ENCODE peak calls at places on chromosomes 3 and 15, in six cellular contexts. B, S, A, W, Z and N are unnamed samples.

GRCh38 chr3:50166309-50167019 is 11.3 kb downstream of the SEMA3F start:
- DNase-seq in S (no peak), W (no peak), A (no peak), B (no peak), Z (no peak), N (no peak)

GRCh38 chr15:83319771-83320170 is 35.3 kb upstream of the BNC1 start:
- DNase-seq in A (no peak), B (no peak), Z (no peak), W (no peak), S (no peak), N (no peak)

GRCh38 chr3:55486101-55486856 is 827 bp downstream of the WNT5A start:
- DNase-seq in W (no peak), Z (no peak), B (no peak), A (no peak), S (no peak), N (no peak)

GRCh38 chr15:42737529-42738328 is 801 bp upstream of the CDAN1 start:
- DNase-seq in A (no peak), W (no peak), B (peak), Z (no peak), S (peak), N (no peak)

GRCh38 chr3:127590593-127591477 is at the start of gene TPRA1:
- DNase-seq in W (peak), S (peak), Z (peak), B (peak), A (peak), N (peak)

GRCh38 chr3:23590874-23591273 is 214.9 kb upstream of the UBE2E1 start:
- DNase-seq in A (no peak), Z (no peak), S (no peak), W (peak), B (no peak), N (no peak)

GRCh38 chr3:112813723-112814171 is 32.9 kb downstream of the CD200R1L start:
- DNase-seq in B (no peak), W (peak), A (no peak), Z (no peak), S (no peak), N (no peak)

GRCh38 chr3:154243353-154243752 is 80.9 kb downstream of the DHX36 start:
- DNase-seq in S (no peak), A (no peak), B (no peak), Z (no peak), W (no peak), N (no peak)

GRCh38 chr3:67526246-67526645 is 128.2 kb downstream of the SUCLG2 start:
- DNase-seq in A (no peak), Z (no peak), S (no peak), W (no peak), B (no peak), N (no peak)

GRCh38 chr3:65170357-65171090 is 482.7 kb upstream of the ADAMTS9 start:
- DNase-seq in B (no peak), A (peak), W (no peak), Z (no peak), S (no peak), N (no peak)

GRCh38 chr3:45547764-45548683 is 46.5 kb upstream of the LIMD1 start:
- DNase-seq in A (no peak), S (no peak), W (no peak), Z (no peak), B (no peak), N (no peak)

GRCh38 chr3:113340785-113341184 is 100.5 kb downstream of the CFAP44 start:
- DNase-seq in W (no peak), B (no peak), Z (no peak), S (no peak), A (no peak), N (no peak)

GRCh38 chr3:129917423-129918007 is 24.0 kb upstream of the TMCC1 start:
- DNase-seq in Z (no peak), S (no peak), A (no peak), B (no peak), W (no peak), N (no peak)

GRCh38 chr3:9398715-9399708 is 1.6 kb downstream of the SETD5 start:
- DNase-seq in B (peak), Z (no peak), S (no peak), W (no peak), A (no peak), N (no peak)

GRCh38 chr3:102069211-102069662 is 219.9 kb downstream of the NFKBIZ start:
- DNase-seq in S (no peak), B (no peak), W (no peak), A (no peak), Z (no peak), N (no peak)

GRCh38 chr3:104291878-104292277 is 1074.8 kb upstream of the ALCAM start:
- DNase-seq in W (no peak), S (no peak), Z (no peak), B (no peak), A (no peak), N (no peak)

GRCh38 chr3:139312416-139312815 is 31.4 kb upstream of the MRPS22 start:
- DNase-seq in A (no peak), B (no peak), W (no peak), Z (no peak), S (no peak), N (no peak)

GRCh38 chr3:1775321-1775720 is 323.3 kb upstream of the CNTN4 start:
- DNase-seq in W (no peak), A (no peak), S (no peak), Z (no peak), B (no peak), N (no peak)

GRCh38 chr3:27201435-27201966 is 167.7 kb downstream of the NEK10 start:
- DNase-seq in W (no peak), S (no peak), A (no peak), B (no peak), Z (no peak), N (no peak)

GRCh38 chr3:18426597-18426996 is 1.5 kb upstream of the SATB1 start:
- DNase-seq in B (no peak), W (no peak), Z (no peak), S (no peak), A (no peak), N (no peak)

GRCh38 chr3:4350789-4351163 is 47.6 kb downstream of the SETMAR start:
- DNase-seq in W (peak), B (peak), S (peak), Z (no peak), A (peak), N (peak)

GRCh38 chr3:134085034-134085775 is 55.5 kb upstream of the SLCO2A1 start:
- DNase-seq in B (no peak), Z (no peak), W (no peak), S (no peak), A (no peak), N (no peak)

GRCh38 chr15:47496343-47497185 is 220.7 kb upstream of the SEMA6D start:
- DNase-seq in S (no peak), W (no peak), B (no peak), A (no peak), Z (no peak), N (no peak)

GRCh38 chr15:42059661-42060476 is 34.5 kb downstream of the PLA2G4D start:
- DNase-seq in A (peak), W (no peak), S (no peak), B (peak), Z (no peak), N (no peak)

GRCh38 chr3:194952882-194953281 is 267.2 kb downstream of the FAM43A start:
- DNase-seq in S (no peak), Z (no peak), B (peak), W (no peak), A (no peak), N (no peak)

GRCh38 chr15:63999177-63999576 is 47.1 kb downstream of the DAPK2 start:
- DNase-seq in W (no peak), S (no peak), A (no peak), B (no peak), Z (no peak), N (no peak)

GRCh38 chr3:10551139-10551538 is 45.8 kb upstream of the ATP2B2 start:
- DNase-seq in A (no peak), S (no peak), W (no peak), Z (no peak), B (no peak), N (no peak)

GRCh38 chr15:48062476-48062875 is 58.3 kb upstream of the SLC24A5 start:
- DNase-seq in B (no peak), S (no peak), A (no peak), W (no peak), Z (no peak), N (no peak)

GRCh38 chr3:13581485-13582365 is 32.8 kb downstream of the FBLN2 start:
- DNase-seq in B (no peak), A (no peak), Z (no peak), S (no peak), W (no peak), N (no peak)
- TF ChIP-seq ZNF274 in B (no peak), A (no peak), Z (no peak), S (no peak), W (no peak), N (no peak)

DNA sequence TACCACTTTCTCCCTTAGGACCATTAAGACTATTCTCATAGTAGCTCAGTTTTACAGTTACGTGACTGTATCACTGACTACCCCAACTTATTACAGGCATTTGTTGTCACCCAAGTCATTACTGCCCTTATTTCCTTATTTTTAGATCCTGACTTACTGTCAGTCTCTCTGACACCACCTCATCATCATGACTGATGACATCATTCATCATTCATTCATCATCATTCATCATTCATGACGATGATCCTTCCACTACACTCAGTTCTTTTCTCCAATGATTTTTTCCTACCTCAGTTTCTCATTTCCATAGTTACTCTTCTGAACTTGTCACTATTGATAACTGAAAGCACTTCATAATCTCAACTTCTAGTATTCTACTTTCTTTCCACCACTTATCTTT is 83.8 kb downstream of the ADAM10 start:
- DNase-seq in S (no peak), Z (no peak), B (no peak), A (no peak), W (no peak), N (no peak)
- TF ChIP-seq ZNF274 in S (no peak), Z (no peak), B (no peak), A (no peak), W (no peak), N (no peak)

DNA sequence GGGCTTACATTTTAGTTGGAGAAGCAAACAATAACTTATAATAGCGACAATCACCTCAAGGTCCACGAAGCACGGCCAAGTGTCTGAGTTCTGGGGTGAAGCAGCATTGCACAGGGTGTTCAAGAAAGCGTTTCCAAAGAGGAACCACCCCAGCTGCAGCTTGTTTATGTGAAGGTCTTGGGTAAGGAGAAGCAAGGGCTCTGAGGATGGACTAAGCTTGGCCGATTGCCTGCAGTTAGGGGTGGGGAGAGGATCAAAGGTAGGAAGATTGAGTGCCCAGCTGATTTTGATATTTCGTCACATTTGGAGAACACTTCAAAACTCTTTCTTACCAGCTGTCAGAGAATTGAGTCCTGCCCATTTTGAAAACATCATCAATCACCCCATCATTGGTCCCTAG is 321.6 kb upstream of the DNAJC19 start:
- DNase-seq in Z (no peak), W (no peak), S (no peak), B (no peak), A (no peak), N (no peak)
- TF ChIP-seq ZNF274 in Z (no peak), W (no peak), S (no peak), B (no peak), A (no peak), N (no peak)

DNA sequence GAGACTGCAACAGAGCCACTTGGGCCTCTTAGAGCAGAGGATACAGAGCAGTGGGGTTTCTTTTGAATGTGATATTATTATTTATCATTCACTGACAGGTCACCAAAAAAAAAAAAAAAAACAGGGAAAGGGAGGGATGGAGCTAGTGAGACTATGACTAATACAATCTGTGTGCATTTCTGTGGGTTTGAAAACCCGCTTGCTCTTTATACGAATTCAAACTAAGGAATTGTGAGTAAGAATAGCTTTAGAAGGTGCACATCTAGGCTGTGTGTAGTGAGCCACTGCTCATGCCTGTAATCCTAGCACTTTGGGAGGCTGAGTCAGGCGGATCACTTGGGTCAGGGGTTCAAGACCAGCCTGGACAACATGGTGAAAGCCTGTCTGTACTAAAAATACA is 186.6 kb upstream of the MANF start:
- DNase-seq in A (no peak), S (no peak), B (no peak), Z (no peak), W (no peak), N (no peak)
- TF ChIP-seq ZNF274 in A (no peak), S (no peak), B (no peak), Z (no peak), W (no peak), N (no peak)

DNA sequence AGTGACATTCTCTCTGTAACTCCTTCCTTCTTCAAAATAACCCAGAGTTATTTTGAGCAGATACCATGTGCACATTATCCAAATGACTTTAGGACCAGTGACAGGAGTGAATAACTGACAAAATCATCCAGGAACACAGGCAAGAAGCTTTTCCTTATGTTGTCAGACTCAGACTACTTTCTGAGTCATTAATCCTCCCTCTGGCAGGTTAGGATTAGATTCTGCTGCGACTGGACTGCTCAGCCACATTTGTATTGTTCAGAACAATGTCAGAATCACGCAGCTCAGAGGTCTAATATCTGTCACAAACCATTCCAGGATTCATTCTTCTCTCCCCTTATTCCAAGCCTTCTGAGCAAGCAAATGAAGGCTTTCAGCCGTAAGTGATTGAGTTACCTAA is 34.8 kb upstream of the FAM174B start:
- DNase-seq in B (no peak), W (no peak), Z (no peak), A (no peak), S (no peak), N (no peak)
- TF ChIP-seq ZNF274 in B (no peak), W (no peak), Z (no peak), A (no peak), S (no peak), N (no peak)